ENCODE peak calls at places on chromosome X, in five cellular contexts. I is glutamatergic neuron, J is type B pancreatic cell, W is PC-3, K is MM.1S. A is an unnamed sample.
A peak's percentile ranks its signal among the peaks of the same experiment; 100 is the strongest.

GRCh38 chrX:70549429-70549828 is 104.8 kb downstream of the DLG3 start:
- DNase-seq in W (no peak), I (no peak), J (no peak), K (no peak), A (no peak)

GRCh38 chrX:106780664-106781377 is 21.7 kb upstream of the TBC1D8B start:
- DNase-seq in I (no peak), W (no peak), K (no peak), J (no peak), A (no peak)

GRCh38 chrX:67721321-67721720 is 177.5 kb downstream of the AR start:
- DNase-seq in W (no peak), J (no peak), K (no peak), I (no peak), A (no peak)

GRCh38 chrX:16970977-16971376 is 24.5 kb downstream of the REPS2 start:
- DNase-seq in W (peak; percentile 17), I (no peak), K (no peak), J (no peak), A (no peak)

GRCh38 chrX:20066968-20067708 is 49.6 kb downstream of the MAP7D2 start:
- DNase-seq in I (no peak), W (peak; percentile 73), J (no peak), K (peak; percentile 63), A (peak; percentile 62)

GRCh38 chrX:49155243-49155899 is 7.2 kb upstream of the MAGIX start:
- DNase-seq in K (peak; percentile 21), J (no peak), I (no peak), W (peak; percentile 70), A (no peak)

GRCh38 chrX:37472836-37473235 is 98.6 kb upstream of the LANCL3 start:
- DNase-seq in I (no peak), J (no peak), K (no peak), W (no peak), A (no peak)

GRCh38 chrX:30065226-30065625 is 150.1 kb upstream of the MAGEB2 start:
- DNase-seq in I (no peak), J (no peak), W (peak; percentile 27), K (no peak), A (no peak)

GRCh38 chrX:66163447-66163846 is 600 bp upstream of the HEPH start:
- DNase-seq in K (no peak), W (no peak), J (no peak), I (no peak), A (no peak)

GRCh38 chrX:155967653-155968052 is 29.8 kb upstream of the IL9R start:
- DNase-seq in I (no peak), K (no peak), W (no peak), J (no peak), A (no peak)

GRCh38 chrX:139823806-139824205 is 109.0 kb downstream of the ATP11C start:
- DNase-seq in K (no peak), I (no peak), J (no peak), W (peak; percentile 47), A (no peak)

GRCh38 chrX:139508099-139508498 is 22.4 kb upstream of the F9 start:
- DNase-seq in I (no peak), J (no peak), W (no peak), K (no peak), A (no peak)

GRCh38 chrX:101260435-101260834 is 30.7 kb downstream of the TAF7L start:
- DNase-seq in K (no peak), J (no peak), I (no peak), W (peak; percentile 5), A (peak; percentile 18)

GRCh38 chrX:145405012-145405411 is 157.7 kb downstream of the SPANXN1 start:
- DNase-seq in W (peak; percentile 62), I (no peak), J (no peak), K (peak; percentile 56), A (peak; percentile 37)

GRCh38 chrX:115260330-115260729 is 26.4 kb upstream of the LRCH2 start:
- DNase-seq in K (no peak), W (peak; percentile 15), J (no peak), I (no peak), A (no peak)

GRCh38 chrX:134692990-134693389 is 34.7 kb upstream of the PLAC1 start:
- DNase-seq in W (peak; percentile 74), J (no peak), I (no peak), K (no peak), A (no peak)

GRCh38 chrX:155864655-155865054 is 16.5 kb upstream of the VAMP7 start:
- DNase-seq in K (no peak), I (no peak), W (peak; percentile 31), J (no peak), A (no peak)

GRCh38 chrX:475926-476723 is 89.4 kb upstream of the PPP2R3B start:
- DNase-seq in I (no peak), K (no peak), J (no peak), W (peak; percentile 4), A (no peak)

GRCh38 chrX:85897376-85898110 is 149.8 kb downstream of the CHM start:
- DNase-seq in W (no peak), K (no peak), I (peak; percentile 12), J (no peak), A (no peak)

GRCh38 chrX:136246201-136246600 is 5.0 kb downstream of the MAP7D3 start:
- DNase-seq in I (no peak), W (peak; percentile 65), K (no peak), J (no peak), A (no peak)

GRCh38 chrX:53251307-53251706 is 26.3 kb upstream of the KDM5C start:
- DNase-seq in K (no peak), J (no peak), I (no peak), W (no peak), A (no peak)

GRCh38 chrX:45036161-45036560 is 163.2 kb downstream of the KDM6A start:
- DNase-seq in W (no peak), I (no peak), K (no peak), J (no peak), A (no peak)

GRCh38 chrX:137930562-137930961 is 364.6 kb downstream of the ZIC3 start:
- DNase-seq in J (no peak), W (no peak), K (no peak), I (no peak), A (no peak)

GRCh38 chrX:127324128-127324527 is 504.6 kb downstream of the PRR32 start:
- DNase-seq in J (no peak), K (no peak), I (no peak), W (no peak), A (no peak)

GRCh38 chrX:131816551-131817136 is 206.5 kb upstream of the STK26 start:
- DNase-seq in J (no peak), I (no peak), W (peak; percentile 83), K (peak; percentile 97), A (peak; percentile 39)

GRCh38 chrX:22698151-22698550 is 301.6 kb upstream of the DDX53 start:
- DNase-seq in W (no peak), J (no peak), K (no peak), I (no peak), A (no peak)

GRCh38 chrX:146481735-146482134 is 327.8 kb upstream of the CXorf51B start:
- DNase-seq in J (no peak), W (no peak), K (no peak), I (no peak), A (no peak)

GRCh38 chrX:1581132-1581531 is 10.3 kb upstream of the AKAP17A start:
- DNase-seq in K (peak; percentile 47), I (peak; percentile 77), W (peak; percentile 71), J (no peak), A (peak; percentile 60)
- TF ChIP-seq CTCF in K (peak; percentile 63), I (peak; percentile 90), W (peak; percentile 61), J (peak; percentile 79), A (peak; percentile 44)

GRCh38 chrX:39577976-39578962 is 519.5 kb downstream of the BCOR start:
- DNase-seq in K (peak; percentile 53), J (no peak), I (no peak), W (no peak), A (peak; percentile 35)
- TF ChIP-seq CTCF in K (no peak), J (no peak), I (no peak), W (no peak), A (no peak)

GRCh38 chrX:124736553-124737240 is 390.3 kb downstream of the SH2D1A start:
- DNase-seq in I (peak; percentile 21), K (peak; percentile 37), J (no peak), W (no peak), A (no peak)
- TF ChIP-seq CTCF in I (no peak), K (no peak), J (no peak), W (no peak), A (no peak)

GRCh38 chrX:50905334-50905733 is 5.2 kb upstream of the BMP15 start:
- DNase-seq in J (no peak), I (no peak), W (peak; percentile 45), K (no peak), A (no peak)
- TF ChIP-seq CTCF in J (peak; percentile 58), I (peak; percentile 20), W (peak; percentile 62), K (peak; percentile 32), A (peak; percentile 12)

GRCh38 chrX:9992724-9993123 is 25.6 kb downstream of the CLDN34 start:
- DNase-seq in K (no peak), I (no peak), W (no peak), J (no peak), A (no peak)

GRCh38 chrX:9992061-9992460 is 24.9 kb downstream of the CLDN34 start:
- DNase-seq in I (no peak), W (no peak), J (no peak), K (no peak), A (no peak)

GRCh38 chrX:9983463-9983862 is 16.3 kb downstream of the CLDN34 start:
- DNase-seq in K (no peak), I (no peak), W (no peak), J (no peak), A (no peak)

GRCh38 chrX:9988762-9989161 is 21.6 kb downstream of the CLDN34 start:
- DNase-seq in K (peak; percentile 30), W (peak; percentile 59), I (no peak), J (no peak), A (no peak)
- TF ChIP-seq CTCF in K (peak; percentile 53), W (peak; percentile 74), I (no peak), J (peak; percentile 61), A (no peak)

GRCh38 chrX:118627084-118627758 is 100.2 kb upstream of the IL13RA1 start:
- DNase-seq in W (peak; percentile 60), J (no peak), I (no peak), K (peak; percentile 11), A (peak; percentile 14)
- TF ChIP-seq CTCF in W (peak; percentile 70), J (peak; percentile 51), I (no peak), K (peak; percentile 44), A (peak; percentile 25)

A was measured in GM13976.